ENCODE peak calls at places on chromosomes 16 and 17, in seven cellular contexts. J is stimulated activated CD4-positive, alpha-beta T cell treated with anti-CD3 and anti-CD28 coated beads, Interleukin-1b, Interleukin-23, amount 100 ng/mL, for 48 hours; B is NCI-H1105; M is LHCN-M2; E is endothelial cell; S is NCI-H1417 treated with DMSO at 0.1 percent for 48 hours; V is substantia nigra. R is an unnamed sample.

GRCh38 chr17:6427284-6427781 is 7.6 kb downstream of the AIPL1 start:
- DNase-seq in J (peak), B (no peak), M (peak), E (no peak), S (no peak), V (no peak), R (no peak)

GRCh38 chr17:50380369-50381259 is 7.6 kb downstream of the EME1 start:
- DNase-seq in J (no peak), B (no peak), M (no peak), E (no peak), S (no peak), V (no peak), R (no peak)

GRCh38 chr17:74024871-74025531 is 178.5 kb upstream of the RPL38 start:
- DNase-seq in J (no peak), B (no peak), M (no peak), E (no peak), S (no peak), V (no peak), R (no peak)

GRCh38 chr17:61551255-61551742 is 39.7 kb downstream of the NACA2 start:
- DNase-seq in J (no peak), B (peak), M (peak), E (no peak), S (no peak), V (no peak), R (no peak)

GRCh38 chr17:38469875-38470274 is 41.6 kb downstream of the ARHGAP23 start:
- DNase-seq in J (no peak), B (no peak), M (peak), E (no peak), S (no peak), V (no peak), R (no peak)

GRCh38 chr17:79555543-79555942 is 55.3 kb downstream of the RBFOX3 start:
- DNase-seq in J (no peak), B (no peak), M (no peak), E (no peak), S (no peak), V (no peak), R (no peak)

GRCh38 chr17:76395980-76396379 is 11.6 kb downstream of the SPHK1 start:
- DNase-seq in J (no peak), B (no peak), M (no peak), E (no peak), S (no peak), V (no peak), R (no peak)

GRCh38 chr16:30004424-30004776 is 6.4 kb downstream of the DOC2A start:
- DNase-seq in J (no peak), B (peak), M (no peak), E (no peak), S (no peak), V (no peak), R (no peak)